ENCODE peak calls at places on chromosomes 7 and 10, in nine cellular contexts. One of them, this sample, is unnamed.

GRCh38 chr7:1520574-1521234 is 9.8 kb upstream of the MAFK start:
- DNase-seq in activated gamma-delta T cell treated with Interleukin-2 at 50 U/mL for 16 hours: no peak
- DNase-seq in stimulated activated CD8-positive, alpha-beta memory T cell treated with anti-CD3 and anti-CD28 coated beads, Interleukin-4, amount 100 ng/mL, for 1 hour: no peak
- DNase-seq in activated CD4-positive, alpha-beta T cell treated with anti-CD3 and anti-CD28 coated beads, Interleukin-2, amount 50 U/mL, for 48 hours: no peak
- DNase-seq in HTR-8/SVneo: peak
- DNase-seq in ACHN: no peak
- DNase-seq in upper lobe of right lung: no peak
- DNase-seq in pancreas: no peak
- DNase-seq in A549: peak
- DNase-seq in this sample: peak

GRCh38 chr7:51246258-51247245 is 70.1 kb downstream of the COBL start:
- DNase-seq in activated CD4-positive, alpha-beta T cell treated with anti-CD3 and anti-CD28 coated beads, Interleukin-2, amount 50 U/mL, for 48 hours: no peak
- DNase-seq in stimulated activated CD8-positive, alpha-beta memory T cell treated with anti-CD3 and anti-CD28 coated beads, Interleukin-4, amount 100 ng/mL, for 1 hour: no peak
- DNase-seq in activated gamma-delta T cell treated with Interleukin-2 at 50 U/mL for 16 hours: no peak
- DNase-seq in pancreas: no peak
- DNase-seq in upper lobe of right lung: no peak
- DNase-seq in ACHN: no peak
- DNase-seq in A549: no peak
- DNase-seq in HTR-8/SVneo: no peak
- DNase-seq in this sample: no peak

GRCh38 chr7:2477447-2478386 is 1.5 kb upstream of the GRIFIN start:
- DNase-seq in activated gamma-delta T cell treated with Interleukin-2 at 50 U/mL for 16 hours: peak
- DNase-seq in ACHN: peak
- DNase-seq in activated CD4-positive, alpha-beta T cell treated with anti-CD3 and anti-CD28 coated beads, Interleukin-2, amount 50 U/mL, for 48 hours: peak
- DNase-seq in stimulated activated CD8-positive, alpha-beta memory T cell treated with anti-CD3 and anti-CD28 coated beads, Interleukin-4, amount 100 ng/mL, for 1 hour: peak
- DNase-seq in HTR-8/SVneo: peak
- DNase-seq in upper lobe of right lung: peak
- DNase-seq in pancreas: peak
- DNase-seq in A549: peak
- DNase-seq in this sample: peak

GRCh38 chr10:104120061-104120460 is 1.9 kb upstream of the SFR1 start:
- DNase-seq in activated CD4-positive, alpha-beta T cell treated with anti-CD3 and anti-CD28 coated beads, Interleukin-2, amount 50 U/mL, for 48 hours: no peak
- DNase-seq in pancreas: no peak
- DNase-seq in activated gamma-delta T cell treated with Interleukin-2 at 50 U/mL for 16 hours: no peak
- DNase-seq in upper lobe of right lung: no peak
- DNase-seq in ACHN: peak
- DNase-seq in stimulated activated CD8-positive, alpha-beta memory T cell treated with anti-CD3 and anti-CD28 coated beads, Interleukin-4, amount 100 ng/mL, for 1 hour: no peak
- DNase-seq in HTR-8/SVneo: no peak
- DNase-seq in A549: no peak
- DNase-seq in this sample: no peak

GRCh38 chr10:3468919-3469638 is 296.5 kb upstream of the PITRM1 start:
- DNase-seq in HTR-8/SVneo: peak
- DNase-seq in pancreas: no peak
- DNase-seq in stimulated activated CD8-positive, alpha-beta memory T cell treated with anti-CD3 and anti-CD28 coated beads, Interleukin-4, amount 100 ng/mL, for 1 hour: no peak
- DNase-seq in activated gamma-delta T cell treated with Interleukin-2 at 50 U/mL for 16 hours: no peak
- DNase-seq in A549: peak
- DNase-seq in upper lobe of right lung: peak
- DNase-seq in ACHN: peak
- DNase-seq in activated CD4-positive, alpha-beta T cell treated with anti-CD3 and anti-CD28 coated beads, Interleukin-2, amount 50 U/mL, for 48 hours: peak
- DNase-seq in this sample: peak

GRCh38 chr7:138943061-138943460 is 38.1 kb downstream of the KIAA1549 start:
- DNase-seq in stimulated activated CD8-positive, alpha-beta memory T cell treated with anti-CD3 and anti-CD28 coated beads, Interleukin-4, amount 100 ng/mL, for 1 hour: no peak
- DNase-seq in HTR-8/SVneo: no peak
- DNase-seq in ACHN: no peak
- DNase-seq in pancreas: no peak
- DNase-seq in activated gamma-delta T cell treated with Interleukin-2 at 50 U/mL for 16 hours: no peak
- DNase-seq in A549: no peak
- DNase-seq in activated CD4-positive, alpha-beta T cell treated with anti-CD3 and anti-CD28 coated beads, Interleukin-2, amount 50 U/mL, for 48 hours: no peak
- DNase-seq in upper lobe of right lung: no peak
- DNase-seq in this sample: no peak

GRCh38 chr7:101885597-101885955 is 68.2 kb downstream of the CUX1 start:
- DNase-seq in pancreas: no peak
- DNase-seq in A549: no peak
- DNase-seq in stimulated activated CD8-positive, alpha-beta memory T cell treated with anti-CD3 and anti-CD28 coated beads, Interleukin-4, amount 100 ng/mL, for 1 hour: no peak
- DNase-seq in activated gamma-delta T cell treated with Interleukin-2 at 50 U/mL for 16 hours: no peak
- DNase-seq in upper lobe of right lung: no peak
- DNase-seq in ACHN: no peak
- DNase-seq in HTR-8/SVneo: no peak
- DNase-seq in activated CD4-positive, alpha-beta T cell treated with anti-CD3 and anti-CD28 coated beads, Interleukin-2, amount 50 U/mL, for 48 hours: no peak
- DNase-seq in this sample: no peak

GRCh38 chr10:3222068-3222467 is 49.5 kb upstream of the PITRM1 start:
- DNase-seq in ACHN: peak
- DNase-seq in pancreas: no peak
- DNase-seq in upper lobe of right lung: no peak
- DNase-seq in activated CD4-positive, alpha-beta T cell treated with anti-CD3 and anti-CD28 coated beads, Interleukin-2, amount 50 U/mL, for 48 hours: no peak
- DNase-seq in A549: peak
- DNase-seq in stimulated activated CD8-positive, alpha-beta memory T cell treated with anti-CD3 and anti-CD28 coated beads, Interleukin-4, amount 100 ng/mL, for 1 hour: no peak
- DNase-seq in activated gamma-delta T cell treated with Interleukin-2 at 50 U/mL for 16 hours: no peak
- DNase-seq in HTR-8/SVneo: no peak
- DNase-seq in this sample: no peak

GRCh38 chr10:111835562-111835961 is 348.0 kb downstream of the GPAM start:
- DNase-seq in upper lobe of right lung: no peak
- DNase-seq in stimulated activated CD8-positive, alpha-beta memory T cell treated with anti-CD3 and anti-CD28 coated beads, Interleukin-4, amount 100 ng/mL, for 1 hour: no peak
- DNase-seq in pancreas: no peak
- DNase-seq in HTR-8/SVneo: no peak
- DNase-seq in activated CD4-positive, alpha-beta T cell treated with anti-CD3 and anti-CD28 coated beads, Interleukin-2, amount 50 U/mL, for 48 hours: no peak
- DNase-seq in A549: no peak
- DNase-seq in activated gamma-delta T cell treated with Interleukin-2 at 50 U/mL for 16 hours: no peak
- DNase-seq in ACHN: no peak
- DNase-seq in this sample: no peak

GRCh38 chr7:97298561-97298960 is 181.1 kb downstream of the SDHAF3 start:
- DNase-seq in stimulated activated CD8-positive, alpha-beta memory T cell treated with anti-CD3 and anti-CD28 coated beads, Interleukin-4, amount 100 ng/mL, for 1 hour: no peak
- DNase-seq in activated gamma-delta T cell treated with Interleukin-2 at 50 U/mL for 16 hours: no peak
- DNase-seq in upper lobe of right lung: no peak
- DNase-seq in activated CD4-positive, alpha-beta T cell treated with anti-CD3 and anti-CD28 coated beads, Interleukin-2, amount 50 U/mL, for 48 hours: no peak
- DNase-seq in HTR-8/SVneo: no peak
- DNase-seq in A549: peak
- DNase-seq in ACHN: no peak
- DNase-seq in pancreas: no peak
- DNase-seq in this sample: no peak

GRCh38 chr10:78333362-78334143 is 299.9 kb downstream of the RPS24 start:
- DNase-seq in upper lobe of right lung: no peak
- DNase-seq in HTR-8/SVneo: no peak
- DNase-seq in activated CD4-positive, alpha-beta T cell treated with anti-CD3 and anti-CD28 coated beads, Interleukin-2, amount 50 U/mL, for 48 hours: no peak
- DNase-seq in ACHN: no peak
- DNase-seq in pancreas: no peak
- DNase-seq in stimulated activated CD8-positive, alpha-beta memory T cell treated with anti-CD3 and anti-CD28 coated beads, Interleukin-4, amount 100 ng/mL, for 1 hour: no peak
- DNase-seq in A549: no peak
- DNase-seq in activated gamma-delta T cell treated with Interleukin-2 at 50 U/mL for 16 hours: no peak
- DNase-seq in this sample: no peak

This sample was measured in H54.